ENCODE peak calls at places on chromosomes 7 and 10, in four cellular contexts. V is left lobe of liver, L is fibroblast of the aortic adventitia, M is RKO. W is an unnamed sample.

GRCh38 chr10:102157224-102157623 is 5.0 kb downstream of the NOLC1 start:
- DNase-seq in L (no peak), V (no peak), M (no peak), W (no peak)

GRCh38 chr10:35421553-35422178 is 85.4 kb downstream of the CCNY start:
- DNase-seq in V (no peak), M (peak), L (peak), W (no peak)

GRCh38 chr7:19834566-19834965 is 61.1 kb upstream of the TMEM196 start:
- DNase-seq in M (no peak), L (no peak), V (no peak), W (no peak)

GRCh38 chr7:117800841-117801240 is 72.4 kb downstream of the CTTNBP2 start:
- DNase-seq in L (no peak), M (peak), V (no peak), W (no peak)

GRCh38 chr10:70684374-70684773 is 12.1 kb downstream of the ADAMTS14 start:
- DNase-seq in V (no peak), M (no peak), L (no peak), W (no peak)

GRCh38 chr7:18834574-18835361 is 282.7 kb downstream of the TWIST1 start:
- DNase-seq in M (no peak), V (no peak), L (no peak), W (no peak)

GRCh38 chr7:158957921-158958471 is 101.6 kb downstream of the DYNC2I1 start:
- DNase-seq in L (no peak), M (no peak), V (no peak), W (no peak)

GRCh38 chr7:14385074-14385473 is 395.6 kb upstream of the ETV1 start:
- DNase-seq in V (no peak), M (no peak), L (peak), W (no peak)

GRCh38 chr7:50627824-50628361 is 62.7 kb upstream of the DDC start:
- DNase-seq in L (no peak), M (no peak), V (no peak), W (no peak)

GRCh38 chr10:56715262-56715661 is 354.2 kb upstream of the ZWINT start:
- DNase-seq in M (no peak), V (no peak), L (no peak), W (no peak)

GRCh38 chr7:125606661-125607060 is 677.0 kb upstream of the POT1 start:
- DNase-seq in V (no peak), L (no peak), M (no peak), W (no peak)

GRCh38 chr7:66100408-66101050 is 14.1 kb upstream of the CRCP start:
- DNase-seq in M (no peak), V (no peak), L (no peak), W (no peak)

GRCh38 chr7:34584526-34584925 is 73.5 kb upstream of the NPSR1 start:
- DNase-seq in M (no peak), L (no peak), V (no peak), W (no peak)

GRCh38 chr7:22269057-22269456 is 87.9 kb downstream of the RAPGEF5 start:
- DNase-seq in V (no peak), L (no peak), M (no peak), W (no peak)

GRCh38 chr10:91410638-91411367 is 659 bp downstream of the HECTD2 start:
- DNase-seq in V (no peak), L (peak), M (peak), W (peak)

GRCh38 chr10:89102710-89103109 is 104.4 kb downstream of the CH25H start:
- DNase-seq in V (no peak), L (no peak), M (no peak), W (no peak)

GRCh38 chr7:150876817-150877526 is 24.7 kb downstream of the AOC1 start:
- DNase-seq in L (peak), M (peak), V (peak), W (peak)

GRCh38 chr7:39950473-39951155 is 558 bp downstream of the CDK13 start:
- DNase-seq in V (no peak), M (peak), L (peak), W (peak)